ENCODE peak calls at places on chromosomes 7 and 10, in eight cellular contexts. J, R, X, M, T, O, Q and S are unnamed samples.

GRCh38 chr10:21406595-21407218 is 118.8 kb downstream of the SKIDA1 start:
- DNase-seq in R (no peak), X (no peak), Q (no peak), O (peak), M (no peak), J (no peak), T (peak), S (no peak)

GRCh38 chr10:125171402-125172316 is 11.3 kb upstream of the CTBP2 start:
- DNase-seq in J (no peak), T (no peak), Q (no peak), O (no peak), M (no peak), R (no peak), X (no peak), S (no peak)

GRCh38 chr10:8393531-8393930 is 339.0 kb downstream of the GATA3 start:
- DNase-seq in O (no peak), T (peak), M (no peak), Q (no peak), R (no peak), X (no peak), J (no peak), S (no peak)

GRCh38 chr10:90964781-90965462 is 44.0 kb upstream of the ANKRD1 start:
- DNase-seq in R (no peak), J (no peak), M (no peak), O (no peak), T (peak), Q (no peak), X (no peak), S (no peak)

GRCh38 chr7:142528608-142529408 is 220.5 kb upstream of the PRSS1 start:
- DNase-seq in M (no peak), X (no peak), O (no peak), R (no peak), J (no peak), Q (no peak), T (no peak), S (no peak)

GRCh38 chr10:70296406-70296899 is 12.6 kb upstream of the NPFFR1 start:
- DNase-seq in X (peak), J (no peak), T (peak), M (peak), Q (peak), R (peak), O (peak), S (peak)

GRCh38 chr7:144723311-144723710 is 112.5 kb downstream of the TPK1 start:
- DNase-seq in J (no peak), M (no peak), R (no peak), X (no peak), Q (no peak), O (no peak), T (no peak), S (no peak)

GRCh38 chr10:67668448-67668847 is 27.5 kb downstream of the CTNNA3 start:
- DNase-seq in T (peak), M (no peak), O (peak), J (no peak), Q (no peak), R (no peak), X (no peak), S (no peak)

GRCh38 chr10:31867646-31868045 is 61.0 kb downstream of the ARHGAP12 start:
- DNase-seq in R (no peak), O (peak), T (no peak), M (no peak), X (no peak), Q (no peak), J (no peak), S (no peak)

GRCh38 chr10:108496131-108496530 is 1331.6 kb upstream of the SORCS1 start:
- DNase-seq in T (no peak), Q (no peak), M (no peak), J (no peak), X (no peak), R (no peak), O (no peak), S (no peak)

GRCh38 chr7:87218941-87219544 is 489 bp downstream of the TMEM243 start:
- DNase-seq in X (peak), M (peak), O (peak), Q (peak), T (no peak), J (no peak), R (peak), S (no peak)

GRCh38 chr10:51832652-51833383 is 133.4 kb upstream of the CSTF2T start:
- DNase-seq in T (peak), J (no peak), X (no peak), M (no peak), Q (no peak), O (peak), R (no peak), S (no peak)

GRCh38 chr10:82572686-82573226 is 697.8 kb downstream of the NRG3 start:
- DNase-seq in R (no peak), M (no peak), Q (no peak), X (no peak), T (no peak), O (no peak), J (no peak), S (no peak)

GRCh38 chr10:14879055-14879800 is 562 bp downstream of the SUV39H2 start:
- DNase-seq in X (no peak), J (no peak), T (no peak), Q (peak), M (no peak), R (peak), O (no peak), S (peak)

GRCh38 chr10:182441-183201 is 47.4 kb downstream of the ZMYND11 start:
- DNase-seq in T (peak), O (peak), R (no peak), X (no peak), M (no peak), J (no peak), Q (no peak), S (no peak)

GRCh38 chr10:93147281-93147680 is 73.6 kb downstream of the CYP26A1 start:
- DNase-seq in M (no peak), T (no peak), Q (no peak), X (no peak), R (no peak), O (no peak), J (no peak), S (no peak)

GRCh38 chr10:99630439-99630838 is 10.2 kb upstream of the SLC25A28 start:
- DNase-seq in R (no peak), O (peak), J (no peak), X (no peak), T (peak), Q (no peak), M (no peak), S (peak)

GRCh38 chr10:22544325-22545068 is 169.9 kb downstream of the PIP4K2A start:
- DNase-seq in J (no peak), X (no peak), T (no peak), M (no peak), R (no peak), Q (no peak), O (no peak), S (no peak)

GRCh38 chr7:110205899-110206298 is 885.0 kb upstream of the LRRN3 start:
- DNase-seq in T (peak), X (no peak), R (no peak), Q (no peak), J (no peak), M (no peak), O (no peak), S (no peak)

GRCh38 chr7:156932006-156932405 is 17.5 kb upstream of the NOM1 start:
- DNase-seq in M (no peak), X (no peak), R (no peak), J (no peak), O (no peak), T (peak), Q (peak), S (no peak)

GRCh38 chr7:117872565-117873055 is 631 bp downstream of the CTTNBP2 start:
- DNase-seq in M (no peak), O (no peak), X (peak), J (no peak), T (peak), Q (no peak), R (peak), S (no peak)

GRCh38 chr7:899806-900205 is 23.5 kb downstream of the GET4 start:
- DNase-seq in M (no peak), O (no peak), X (no peak), J (no peak), T (no peak), Q (no peak), R (no peak), S (no peak)
- TF ChIP-seq POLR2A in M (no peak), O (no peak), X (no peak), J (no peak), T (no peak), Q (no peak), R (no peak), S (no peak)

GRCh38 chr7:27143950-27144798 is 693 bp upstream of the HOXA5 start:
- DNase-seq in O (peak), M (peak), T (no peak), J (peak), X (no peak), Q (no peak), R (no peak), S (no peak)

GRCh38 chr7:27141591-27142561 is 1.6 kb downstream of the HOXA5 start:
- DNase-seq in R (no peak), M (peak), Q (peak), O (no peak), X (no peak), T (no peak), J (peak), S (no peak)

GRCh38 chr7:27144799-27145166 is 1.3 kb upstream of the HOXA5 start:
- DNase-seq in J (peak), Q (no peak), R (no peak), X (no peak), O (no peak), T (no peak), M (peak), S (no peak)

GRCh38 chr7:27142562-27143021 is 889 bp downstream of the HOXA5 start:
- DNase-seq in J (peak), X (no peak), O (no peak), T (no peak), Q (no peak), M (no peak), R (no peak), S (no peak)

DNA sequence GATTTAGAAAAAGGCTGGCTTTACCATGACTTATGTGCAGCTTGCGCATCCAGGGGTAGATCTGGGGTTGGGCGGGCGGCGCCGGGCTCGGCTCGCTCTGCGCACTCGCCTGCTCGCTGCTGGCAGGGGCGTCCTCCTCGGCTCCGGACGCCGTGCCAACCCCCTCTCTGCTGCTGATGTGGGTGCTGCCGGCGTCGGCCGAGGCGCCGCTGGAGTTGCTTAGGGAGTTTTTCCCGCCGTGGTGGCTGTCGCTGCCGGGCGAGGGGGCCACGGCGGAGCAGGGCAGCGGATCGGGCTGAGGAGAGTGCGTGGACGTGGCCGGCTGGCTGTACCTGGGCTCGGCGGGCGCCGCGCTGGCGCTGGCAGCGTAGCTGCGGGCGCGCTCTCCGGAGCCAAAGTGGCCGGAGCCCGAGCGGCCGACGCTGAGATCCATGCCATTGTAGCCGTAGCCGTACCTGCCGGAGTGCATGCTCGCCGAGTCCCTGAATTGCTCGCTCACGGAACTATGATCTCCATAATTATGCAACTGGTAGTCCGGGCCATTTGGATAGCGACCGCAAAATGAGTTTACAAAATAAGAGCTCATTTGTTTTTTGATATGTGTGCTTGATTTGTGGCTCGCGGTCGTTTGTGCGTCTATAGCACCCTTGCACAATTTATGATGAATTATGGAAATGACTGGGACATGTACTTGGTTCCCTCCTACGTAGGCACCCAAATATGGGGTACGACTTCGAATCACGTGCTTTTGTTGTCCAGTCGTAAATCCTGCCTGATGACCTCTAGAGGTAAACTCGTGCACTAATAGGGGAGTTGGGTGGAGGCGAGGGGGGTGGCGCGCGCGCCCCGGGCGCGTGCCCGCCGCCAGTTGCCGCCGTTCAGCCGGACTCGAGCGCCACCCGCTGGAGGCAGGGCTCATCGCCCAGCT is at the start of gene HOXA5:
- DNase-seq in M (peak), X (no peak), R (peak), T (peak), J (peak), Q (peak), O (peak), S (peak)
- TF ChIP-seq POLR2A in M (no peak), X (peak), R (no peak), T (peak), J (peak), Q (no peak), O (peak), S (no peak)

GRCh38 chr10:28939352-28940157 is 262.2 kb downstream of the BAMBI start:
- DNase-seq in M (no peak), O (peak), Q (peak), R (peak), J (no peak), T (no peak), X (peak), S (peak)
- TF ChIP-seq POLR2A in M (no peak), O (no peak), Q (no peak), R (no peak), J (no peak), T (no peak), X (no peak), S (no peak)

GRCh38 chr10:132407846-132408278 is 10.9 kb downstream of the PWWP2B start:
- DNase-seq in X (peak), Q (no peak), T (peak), O (peak), J (peak), M (peak), R (no peak), S (no peak)
- TF ChIP-seq POLR2A in X (no peak), Q (no peak), T (no peak), O (no peak), J (peak), M (no peak), R (no peak), S (no peak)

GRCh38 chr10:5681930-5682329 is 2.7 kb upstream of the TASOR2 start:
- DNase-seq in X (no peak), O (no peak), J (no peak), Q (no peak), T (no peak), M (no peak), R (no peak), S (no peak)

GRCh38 chr10:5684318-5684970 is at the start of gene TASOR2:
- DNase-seq in T (peak), R (peak), Q (peak), J (peak), X (peak), M (peak), O (peak), S (peak)

GRCh38 chr10:5685764-5686240 is 1.2 kb downstream of the TASOR2 start:
- DNase-seq in Q (no peak), T (no peak), X (no peak), O (peak), M (no peak), R (no peak), J (no peak), S (peak)

GRCh38 chr10:5683065-5683464 is 1.6 kb upstream of the TASOR2 start:
- DNase-seq in J (no peak), R (no peak), Q (no peak), M (no peak), X (no peak), O (no peak), T (no peak), S (no peak)

DNA sequence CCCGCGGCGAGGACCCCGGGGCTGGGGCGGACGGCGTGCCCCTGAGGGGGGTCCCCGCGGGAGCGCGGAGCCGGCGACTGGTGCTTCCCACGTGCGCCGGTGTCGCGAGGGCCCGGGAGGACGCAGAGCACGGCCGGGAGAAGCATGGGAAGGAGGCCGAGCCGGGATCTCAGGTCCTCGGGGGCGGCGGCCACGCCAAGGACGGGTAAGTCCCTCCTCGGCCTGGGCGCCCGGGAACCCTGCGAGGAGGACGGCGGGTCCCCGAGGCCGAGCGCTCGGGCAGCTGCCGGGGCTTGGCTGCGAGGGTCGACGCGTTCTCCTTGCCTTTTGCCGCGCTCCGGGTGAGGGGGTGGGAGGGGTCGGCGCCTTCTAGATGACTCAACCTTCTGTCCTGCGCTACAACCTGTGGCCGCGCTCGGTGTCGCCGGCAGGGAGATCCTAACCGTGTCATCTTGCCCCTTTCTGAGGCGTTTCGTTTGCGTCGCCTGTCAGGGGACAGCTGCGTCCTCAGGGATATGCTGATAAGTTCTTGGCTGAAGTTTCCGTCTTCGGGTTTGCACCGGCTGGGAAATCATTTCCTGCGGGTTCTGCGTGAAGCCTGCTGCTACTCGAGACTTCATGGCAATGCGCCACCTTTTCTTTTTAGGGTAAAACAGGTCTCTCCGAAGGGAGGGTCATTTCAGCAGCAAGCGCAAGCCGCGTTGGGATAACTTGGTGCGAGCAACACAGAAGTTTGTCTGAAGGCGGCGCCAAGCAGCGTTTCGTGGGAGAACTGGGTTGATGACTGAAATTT is 529 bp downstream of the TASOR2 start:
- DNase-seq in R (peak), O (peak), X (peak), Q (peak), T (peak), J (peak), M (peak), S (peak)
- TF ChIP-seq POLR2A in R (no peak), O (no peak), X (no peak), Q (no peak), T (no peak), J (no peak), M (no peak), S (peak)

GRCh38 chr7:150852371-150852905 is at the start of gene AOC1:
- DNase-seq in X (no peak), T (no peak), R (no peak), O (no peak), M (no peak), Q (no peak), J (peak), S (no peak)
- TF ChIP-seq POLR2A in X (no peak), T (no peak), R (no peak), O (no peak), M (no peak), Q (no peak), J (peak), S (no peak)

GRCh38 chr10:123807444-123808035 is 84.1 kb downstream of the CPXM2 start:
- DNase-seq in X (no peak), T (peak), M (no peak), R (no peak), J (no peak), O (no peak), Q (no peak), S (no peak)

GRCh38 chr10:123808873-123809272 is 82.7 kb downstream of the CPXM2 start:
- DNase-seq in T (peak), X (no peak), R (no peak), Q (no peak), M (no peak), O (no peak), J (no peak), S (no peak)

GRCh38 chr10:123804716-123805115 is 86.9 kb downstream of the CPXM2 start:
- DNase-seq in T (peak), Q (no peak), R (no peak), M (no peak), J (no peak), X (no peak), O (no peak), S (no peak)

GRCh38 chr10:123808286-123808685 is 83.3 kb downstream of the CPXM2 start:
- DNase-seq in J (no peak), M (no peak), Q (no peak), R (no peak), X (no peak), O (no peak), T (peak), S (no peak)

DNA sequence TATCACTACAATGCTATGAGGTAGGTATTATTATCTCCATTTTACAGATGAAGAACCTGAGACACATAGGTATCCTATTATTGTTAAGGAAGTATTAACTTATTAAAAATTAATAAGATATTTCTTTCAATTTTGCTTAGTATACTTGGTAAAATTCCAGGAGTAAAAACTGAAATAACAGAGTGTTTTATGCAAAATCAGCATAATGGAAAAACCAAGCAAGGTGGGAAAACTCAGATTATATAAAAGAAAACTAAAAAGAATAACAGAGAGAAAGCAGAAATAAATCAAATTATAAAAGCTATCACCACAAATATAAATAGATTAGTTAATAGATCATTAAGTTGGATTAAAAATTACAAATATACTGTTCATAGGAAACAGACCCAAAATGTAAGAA is 82.0 kb downstream of the CPXM2 start:
- DNase-seq in M (no peak), T (no peak), Q (no peak), R (no peak), J (no peak), X (no peak), O (no peak), S (no peak)
- TF ChIP-seq POLR2A in M (no peak), T (no peak), Q (no peak), R (no peak), J (no peak), X (no peak), O (no peak), S (no peak)